ENCODE peak calls at places on chromosomes 16 and 17, in eight cellular contexts. B is suprapubic skin, P is erythroblast, K is IMR-90, X is K562, F is vagina, O is lower leg skin, S is stomach. I is an unnamed sample.

GRCh38 chr16:64910351-64910750 is 211.5 kb downstream of the CDH11 start:
- DNase-seq in B (no peak), P (no peak), K (peak), X (no peak), F (no peak), O (no peak), S (no peak), I (no peak)

GRCh38 chr17:19720631-19721426 is 4.4 kb upstream of the SLC47A2 start:
- DNase-seq in B (no peak), P (no peak), K (no peak), X (no peak), F (no peak), O (no peak), S (peak), I (no peak)

GRCh38 chr17:40374965-40375498 is 10.5 kb upstream of the GJD3 start:
- DNase-seq in B (peak), P (no peak), K (no peak), X (no peak), F (no peak), O (peak), S (no peak), I (no peak)

GRCh38 chr17:70144260-70144846 is 25.0 kb upstream of the KCNJ2 start:
- DNase-seq in B (no peak), P (peak), K (peak), X (no peak), F (no peak), O (no peak), S (no peak), I (no peak)

GRCh38 chr17:37179893-37180292 is 195.9 kb upstream of the C17orf78 start:
- DNase-seq in B (no peak), P (no peak), K (peak), X (no peak), F (no peak), O (no peak), S (no peak), I (no peak)

GRCh38 chr16:27976990-27977389 is 86.5 kb downstream of the GSG1L start:
- DNase-seq in B (no peak), P (no peak), K (no peak), X (no peak), F (peak), O (no peak), S (no peak), I (no peak)

GRCh38 chr17:57084802-57085447 is at the start of gene AKAP1:
- DNase-seq in B (peak), P (peak), K (peak), X (peak), F (peak), O (peak), S (peak), I (peak)

GRCh38 chr16:56851671-56852400 is 13.2 kb upstream of the SLC12A3 start:
- DNase-seq in B (peak), P (no peak), K (peak), X (peak), F (no peak), O (no peak), S (no peak), I (no peak)

GRCh38 chr17:50279181-50279526 is 4.9 kb downstream of the TMEM92 start:
- DNase-seq in B (no peak), P (no peak), K (peak), X (no peak), F (no peak), O (no peak), S (no peak), I (no peak)

GRCh38 chr16:78137179-78137578 is 37.7 kb downstream of the WWOX start:
- DNase-seq in B (no peak), P (no peak), K (no peak), X (no peak), F (no peak), O (no peak), S (no peak), I (peak)

GRCh38 chr16:88345031-88345942 is 37.5 kb upstream of the ZNF469 start:
- DNase-seq in B (no peak), P (no peak), K (no peak), X (no peak), F (peak), O (no peak), S (no peak), I (no peak)

GRCh38 chr17:61017317-61018001 is 339.8 kb downstream of the BCAS3 start:
- DNase-seq in B (no peak), P (no peak), K (no peak), X (no peak), F (no peak), O (no peak), S (no peak), I (no peak)

GRCh38 chr17:74573169-74573568 is 5.9 kb upstream of the CD300H start:
- DNase-seq in B (no peak), P (no peak), K (no peak), X (no peak), F (no peak), O (no peak), S (no peak), I (no peak)

GRCh38 chr16:26838931-26839330 is 227.8 kb upstream of the C16orf82 start:
- DNase-seq in B (no peak), P (no peak), K (no peak), X (no peak), F (peak), O (peak), S (no peak), I (peak)

GRCh38 chr17:49851387-49852291 is 3.8 kb upstream of the TAC4 start:
- DNase-seq in B (peak), P (peak), K (peak), X (peak), F (no peak), O (peak), S (peak), I (peak)

GRCh38 chr16:6081320-6081976 is 983.9 kb upstream of the EEF2KMT start:
- DNase-seq in B (no peak), P (peak), K (no peak), X (peak), F (no peak), O (no peak), S (no peak), I (no peak)

GRCh38 chr17:38571833-38572274 is 33.9 kb downstream of the SRCIN1 start:
- DNase-seq in B (no peak), P (no peak), K (no peak), X (no peak), F (no peak), O (no peak), S (no peak), I (no peak)

GRCh38 chr16:84840687-84841627 is 21.2 kb downstream of the CRISPLD2 start:
- DNase-seq in B (no peak), P (no peak), K (no peak), X (no peak), F (no peak), O (no peak), S (no peak), I (no peak)

GRCh38 chr17:2957631-2958286 is 105.6 kb downstream of the OR1D5 start:
- DNase-seq in B (no peak), P (no peak), K (peak), X (no peak), F (no peak), O (peak), S (peak), I (no peak)

GRCh38 chr16:53220585-53220984 is 165.8 kb downstream of the CHD9 start:
- DNase-seq in B (no peak), P (peak), K (peak), X (peak), F (no peak), O (no peak), S (no peak), I (no peak)

GRCh38 chr17:50558955-50559614 is 1.4 kb upstream of the CACNA1G start:
- DNase-seq in B (no peak), P (no peak), K (no peak), X (no peak), F (no peak), O (no peak), S (no peak), I (no peak)

GRCh38 chr17:13171790-13172189 is 154.0 kb upstream of the ELAC2 start:
- DNase-seq in B (no peak), P (no peak), K (no peak), X (no peak), F (no peak), O (no peak), S (no peak), I (no peak)

GRCh38 chr16:66695935-66696668 is 441 bp downstream of the CMTM4 start:
- DNase-seq in B (peak), P (no peak), K (no peak), X (peak), F (no peak), O (peak), S (peak), I (no peak)

GRCh38 chr17:74763565-74764387 is 12.4 kb downstream of the NAT9 start:
- DNase-seq in B (no peak), P (no peak), K (no peak), X (no peak), F (no peak), O (no peak), S (no peak), I (no peak)

GRCh38 chr17:48878920-48879898 is 13.4 kb upstream of the ATP5MC1 start:
- DNase-seq in B (no peak), P (peak), K (peak), X (peak), F (no peak), O (peak), S (peak), I (no peak)

GRCh38 chr16:27819356-27819755 is 244.2 kb downstream of the GSG1L start:
- DNase-seq in B (peak), P (no peak), K (no peak), X (no peak), F (no peak), O (peak), S (no peak), I (no peak)

GRCh38 chr16:77467929-77468328 is 33.1 kb upstream of the ADAMTS18 start:
- DNase-seq in B (no peak), P (no peak), K (no peak), X (no peak), F (no peak), O (no peak), S (no peak), I (no peak)

GRCh38 chr17:65533855-65534457 is 27.5 kb downstream of the AXIN2 start:
- DNase-seq in B (no peak), P (no peak), K (no peak), X (no peak), F (no peak), O (peak), S (no peak), I (no peak)

GRCh38 chr16:63461248-63461841 is 1425.1 kb upstream of the CDH8 start:
- DNase-seq in B (no peak), P (peak), K (peak), X (peak), F (no peak), O (no peak), S (no peak), I (no peak)

GRCh38 chr17:65754641-65755040 is 193.2 kb upstream of the AXIN2 start:
- DNase-seq in B (no peak), P (no peak), K (no peak), X (no peak), F (no peak), O (no peak), S (no peak), I (no peak)

GRCh38 chr16:86200722-86201121 is 301.8 kb downstream of the IRF8 start:
- DNase-seq in B (no peak), P (no peak), K (peak), X (no peak), F (no peak), O (peak), S (no peak), I (no peak)

GRCh38 chr16:66848172-66848571 is 4.0 kb downstream of the CA7 start:
- DNase-seq in B (no peak), P (no peak), K (no peak), X (no peak), F (no peak), O (peak), S (no peak), I (no peak)

GRCh38 chr17:42458497-42459255 is at the start of gene ATP6V0A1:
- DNase-seq in B (peak), P (peak), K (peak), X (peak), F (peak), O (peak), S (peak), I (peak)

GRCh38 chr17:82348434-82348833 is 10.6 kb upstream of the TEX19 start:
- DNase-seq in B (no peak), P (no peak), K (no peak), X (no peak), F (no peak), O (no peak), S (no peak), I (no peak)

GRCh38 chr17:82345151-82345976 is 11.8 kb upstream of the SECTM1 start:
- DNase-seq in B (no peak), P (peak), K (no peak), X (peak), F (no peak), O (no peak), S (no peak), I (no peak)

GRCh38 chr17:82348866-82349265 is 10.2 kb upstream of the TEX19 start:
- DNase-seq in B (no peak), P (no peak), K (no peak), X (no peak), F (no peak), O (no peak), S (no peak), I (no peak)

GRCh38 chr17:82344175-82344907 is 10.8 kb upstream of the SECTM1 start:
- DNase-seq in B (no peak), P (no peak), K (no peak), X (no peak), F (no peak), O (no peak), S (no peak), I (no peak)

DNA sequence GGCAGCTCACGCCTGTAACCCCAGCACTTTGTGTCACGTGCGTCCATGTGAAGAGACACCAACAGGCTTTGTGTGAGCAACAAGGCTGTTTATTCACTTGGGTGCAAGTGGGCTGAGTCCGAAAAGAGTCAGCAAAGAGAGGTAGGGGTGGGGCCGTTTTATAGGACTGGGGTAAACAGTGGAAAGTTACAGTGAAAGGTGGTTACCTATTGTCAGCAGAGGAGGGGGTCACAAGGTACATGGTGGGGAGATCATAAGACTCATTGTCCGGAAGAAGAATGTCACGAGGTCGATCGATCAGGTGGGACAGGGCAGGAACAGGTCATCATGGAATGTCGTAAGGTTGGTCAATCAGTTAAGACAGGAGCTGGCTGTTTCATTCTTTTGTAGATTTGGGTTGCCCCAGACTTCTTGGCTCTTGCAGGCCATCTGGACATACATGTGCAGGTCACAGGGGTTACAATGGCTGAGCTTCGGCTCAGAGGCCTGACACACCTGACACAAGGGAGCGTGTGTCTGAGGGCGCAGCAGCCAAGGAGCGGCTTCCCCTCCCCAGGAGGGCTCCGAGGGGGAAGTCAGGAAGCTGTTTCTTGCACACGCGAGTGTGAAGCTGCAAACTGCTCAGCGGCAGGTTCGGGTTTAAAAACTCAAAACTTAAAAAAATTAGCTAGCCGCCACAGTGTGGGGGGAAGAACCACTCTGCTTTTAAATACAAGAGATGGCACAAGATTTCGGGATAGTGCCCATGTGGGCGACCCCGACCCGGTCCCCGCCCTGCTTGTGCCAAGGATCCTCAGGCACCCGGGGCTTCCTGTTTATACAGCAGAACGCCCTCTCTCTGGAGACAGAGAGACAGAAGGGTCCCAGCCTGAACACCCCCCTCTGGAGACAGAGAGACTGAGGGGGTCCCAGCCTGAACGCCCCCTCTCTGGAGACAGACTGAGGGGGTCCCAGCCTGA is 12.4 kb upstream of the TEX19 start:
- DNase-seq in B (no peak), P (no peak), K (no peak), X (peak), F (no peak), O (no peak), S (no peak), I (no peak)
- TF ChIP-seq POLR2A in B (no peak), P (no peak), K (no peak), X (no peak), F (no peak), O (no peak), S (no peak), I (no peak)

GRCh38 chr17:59565171-59565958 is at the start of gene DHX40:
- DNase-seq in B (peak), P (peak), K (peak), X (peak), F (peak), O (peak), S (peak), I (peak)
- TF ChIP-seq POLR2A in B (peak), P (peak), K (peak), X (peak), F (no peak), O (no peak), S (no peak), I (no peak)

DNA sequence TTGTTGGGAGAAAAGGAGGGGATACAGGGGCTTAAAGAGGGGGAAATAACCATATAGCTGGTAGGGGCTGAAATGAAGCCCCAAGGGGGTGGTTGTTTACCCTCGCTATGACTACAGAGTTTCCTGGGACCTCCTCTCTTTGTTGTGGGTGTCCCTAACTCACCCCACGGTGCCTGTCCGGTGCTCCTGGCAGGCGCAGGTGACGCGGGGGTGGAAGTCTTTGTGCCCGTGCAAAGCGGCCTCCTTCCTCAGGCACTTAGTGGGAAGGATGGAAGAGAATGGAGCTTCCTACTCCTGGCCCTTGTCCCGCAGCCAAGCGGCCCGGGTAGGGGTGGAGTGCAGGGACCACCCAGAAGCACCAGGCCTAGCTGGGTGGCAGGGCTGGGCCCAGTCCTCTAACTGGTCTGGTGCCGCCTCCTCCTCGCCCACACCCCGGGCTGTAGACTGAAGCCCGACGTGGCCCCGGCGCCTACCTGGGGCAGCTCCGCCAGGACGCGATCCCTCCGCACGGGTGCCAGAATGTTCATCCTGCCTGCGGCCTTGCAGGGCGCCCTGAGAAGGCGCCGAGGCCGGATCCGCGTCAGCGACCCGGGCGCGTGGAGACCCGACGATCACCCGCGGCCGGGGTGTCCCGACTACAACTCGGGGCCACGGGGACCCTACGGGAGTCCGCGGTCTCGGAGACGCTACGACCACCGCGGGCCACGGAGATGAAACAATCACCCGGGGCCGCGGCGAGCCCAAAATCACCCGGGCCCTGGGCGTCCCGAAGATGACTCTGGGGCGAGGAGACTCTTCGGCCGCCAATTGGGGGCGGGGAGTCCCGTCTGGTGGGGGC is 709 bp downstream of the RAB34 start:
- DNase-seq in B (peak), P (no peak), K (peak), X (no peak), F (no peak), O (peak), S (no peak), I (no peak)
- TF ChIP-seq POLR2A in B (no peak), P (no peak), K (no peak), X (no peak), F (no peak), O (no peak), S (no peak), I (no peak)

DNA sequence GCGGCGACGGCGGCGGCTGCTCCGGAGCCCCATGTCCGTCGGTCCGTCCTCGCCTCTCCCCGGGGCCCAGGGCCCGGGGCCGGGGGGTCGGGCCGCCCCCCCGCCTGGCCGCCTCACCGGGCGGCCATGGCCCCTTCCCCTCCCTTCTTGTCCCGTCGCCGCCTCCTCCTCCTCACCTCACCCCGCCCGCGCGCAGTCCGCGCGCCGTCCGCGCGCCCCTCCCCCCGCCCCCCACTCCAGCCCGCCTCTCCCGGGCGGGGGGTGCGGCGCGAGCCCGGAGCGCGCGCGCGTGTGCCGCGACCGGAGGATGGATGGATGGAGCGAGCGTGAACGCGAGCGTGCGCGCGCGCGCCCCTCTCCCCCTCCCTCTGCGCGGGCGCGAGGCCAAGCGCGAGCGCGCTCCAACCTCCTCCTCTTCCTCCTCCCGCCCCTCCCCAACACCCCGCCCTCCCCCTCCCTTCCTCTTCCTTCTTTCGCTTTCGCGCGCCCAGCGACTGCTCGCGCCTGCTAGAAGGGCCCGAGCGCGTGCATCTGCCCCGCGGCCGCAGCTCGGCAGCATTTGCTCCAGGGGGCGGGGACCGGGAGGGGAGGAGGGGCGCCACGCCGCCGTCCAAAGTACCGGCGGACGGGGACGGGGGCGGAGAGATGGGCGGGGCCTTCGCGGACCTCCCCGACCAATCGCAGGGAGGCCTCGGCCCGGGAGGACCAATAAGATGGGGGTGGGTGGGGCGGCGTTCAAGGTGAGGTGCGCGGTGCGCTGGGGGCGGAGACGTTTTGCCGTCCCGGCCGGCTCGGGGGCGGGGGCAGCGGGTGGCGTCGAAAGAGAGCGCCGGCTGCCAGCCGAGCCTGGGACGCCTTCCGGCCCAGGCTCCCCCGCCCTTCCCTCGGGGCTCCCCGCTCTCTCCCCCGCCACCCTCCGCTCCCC is at the start of gene ATXN7L3:
- DNase-seq in B (peak), P (peak), K (peak), X (peak), F (peak), O (peak), S (peak), I (peak)
- TF ChIP-seq POLR2A in B (no peak), P (no peak), K (peak), X (no peak), F (peak), O (no peak), S (no peak), I (no peak)

GRCh38 chr17:76640550-76641380 is 2.8 kb downstream of the ST6GALNAC1 start:
- DNase-seq in B (no peak), P (peak), K (no peak), X (peak), F (no peak), O (no peak), S (no peak), I (no peak)

GRCh38 chr17:76642032-76642561 is 1.5 kb downstream of the ST6GALNAC1 start:
- DNase-seq in B (no peak), P (no peak), K (no peak), X (no peak), F (no peak), O (no peak), S (no peak), I (no peak)

GRCh38 chr17:76643553-76644148 is at the start of gene ST6GALNAC1:
- DNase-seq in B (peak), P (peak), K (no peak), X (peak), F (no peak), O (peak), S (peak), I (no peak)

GRCh38 chr17:76642994-76643393 is 563 bp downstream of the ST6GALNAC1 start:
- DNase-seq in B (peak), P (peak), K (no peak), X (peak), F (no peak), O (peak), S (no peak), I (no peak)

GRCh38 chr17:76641501-76641900 is 2.1 kb downstream of the ST6GALNAC1 start:
- DNase-seq in B (no peak), P (peak), K (no peak), X (peak), F (no peak), O (no peak), S (no peak), I (no peak)
- TF ChIP-seq POLR2A in B (no peak), P (no peak), K (no peak), X (no peak), F (no peak), O (no peak), S (no peak), I (no peak)

GRCh38 chr16:46689492-46690280 is at the start of gene ORC6:
- DNase-seq in B (peak), P (peak), K (peak), X (peak), F (no peak), O (peak), S (peak), I (peak)
- TF ChIP-seq POLR2A in B (no peak), P (peak), K (peak), X (peak), F (no peak), O (no peak), S (no peak), I (no peak)